ENCODE peak calls at places on chromosomes 7 and 10, in five cellular contexts. Y, X, W, S and R are unnamed samples.
A peak's percentile ranks its signal among the peaks of the same experiment; 100 is the strongest.

GRCh38 chr10:71083457-71083975 is 128.9 kb upstream of the UNC5B start:
- DNase-seq in W (peak; percentile 11), S (no peak), Y (peak; percentile 1), X (no peak), R (no peak)

GRCh38 chr10:88525371-88526079 is 57.6 kb downstream of the RNLS start:
- DNase-seq in Y (no peak), S (no peak), W (no peak), X (peak; percentile 7), R (no peak)

GRCh38 chr7:44145969-44146897 is 5.1 kb upstream of the MYL7 start:
- DNase-seq in Y (peak; percentile 79), S (peak; percentile 90), X (no peak), W (peak; percentile 79), R (peak; percentile 77)

GRCh38 chr10:86402283-86402931 is 35.8 kb upstream of the GRID1 start:
- DNase-seq in Y (no peak), W (no peak), S (no peak), X (no peak), R (no peak)

GRCh38 chr7:76191783-76192240 is 9.9 kb upstream of the SRRM3 start:
- DNase-seq in Y (no peak), X (peak; percentile 40), W (no peak), S (no peak), R (no peak)

GRCh38 chr10:98431016-98431415 is 15.7 kb downstream of the HPS1 start:
- DNase-seq in S (peak; percentile 81), Y (peak; percentile 67), X (no peak), W (no peak), R (no peak)

GRCh38 chr7:17207220-17207619 is 91.2 kb upstream of the AHR start:
- DNase-seq in S (no peak), W (no peak), Y (no peak), X (no peak), R (no peak)

GRCh38 chr10:86718556-86718955 is 37.9 kb upstream of the BMPR1A start:
- DNase-seq in W (no peak), Y (no peak), X (no peak), S (no peak), R (no peak)

GRCh38 chr10:118840776-118841468 is 86.2 kb upstream of the CACUL1 start:
- DNase-seq in Y (no peak), W (no peak), S (no peak), X (no peak), R (no peak)

GRCh38 chr10:116053910-116054309 is 219.1 kb downstream of the GFRA1 start:
- DNase-seq in S (no peak), W (no peak), X (no peak), Y (no peak), R (no peak)

GRCh38 chr7:24949884-24950283 is 30.1 kb downstream of the OSBPL3 start:
- DNase-seq in W (no peak), X (no peak), S (no peak), Y (no peak), R (no peak)

GRCh38 chr7:51299391-51300133 is 17.0 kb downstream of the COBL start:
- DNase-seq in W (no peak), S (no peak), Y (no peak), X (no peak), R (no peak)

GRCh38 chr7:76310102-76310957 is 7.9 kb downstream of the HSPB1 start:
- DNase-seq in X (no peak), Y (no peak), S (peak; percentile 30), W (peak; percentile 42), R (peak; percentile 51)

GRCh38 chr7:123682690-123683089 is 27.0 kb downstream of the LMOD2 start:
- DNase-seq in X (peak; percentile 24), W (no peak), Y (no peak), S (no peak), R (no peak)

GRCh38 chr10:100364735-100365391 is 17.8 kb downstream of the SCD start:
- DNase-seq in W (peak; percentile 58), Y (peak; percentile 79), S (peak; percentile 88), X (peak; percentile 89), R (peak; percentile 60)

GRCh38 chr10:35216303-35216905 is 89.8 kb downstream of the CREM start:
- DNase-seq in X (no peak), Y (peak; percentile 57), S (peak; percentile 53), W (no peak), R (no peak)

GRCh38 chr7:88307412-88307811 is 718 bp upstream of the STEAP4 start:
- DNase-seq in S (peak; percentile 47), Y (no peak), W (no peak), X (no peak), R (no peak)

GRCh38 chr10:79399242-79399831 is 46.1 kb downstream of the ZCCHC24 start:
- DNase-seq in S (peak; percentile 94), Y (peak; percentile 92), W (peak; percentile 79), X (peak; percentile 92), R (peak; percentile 76)

GRCh38 chr10:56068473-56069263 is 292.4 kb downstream of the ZWINT start:
- DNase-seq in S (no peak), W (no peak), Y (no peak), X (no peak), R (no peak)

GRCh38 chr10:102904337-102904736 is 13.8 kb upstream of the CNNM2 start:
- DNase-seq in Y (no peak), X (no peak), W (no peak), S (no peak), R (no peak)

GRCh38 chr10:12193193-12193592 is 2.5 kb downstream of the NUDT5 start:
- DNase-seq in S (no peak), Y (no peak), W (no peak), X (no peak), R (no peak)